ENCODE peak calls at places on chromosomes 5 and 9, in seven cellular contexts. O is HCT116, Z is HepG2, T is H1, P is SK-N-SH, R is K562, V is GM12878. U is an unnamed sample.

GRCh38 chr9:19876569-19877316 is 87.9 kb upstream of the SLC24A2 start:
- DNase-seq in O (no peak), Z (no peak), T (no peak), P (no peak), R (no peak), V (no peak), U (no peak)

GRCh38 chr9:126347093-126347492 is 20.5 kb downstream of the MVB12B start:
- DNase-seq in O (no peak), Z (no peak), T (no peak), P (no peak), R (no peak), V (no peak), U (no peak)

GRCh38 chr5:174348582-174348981 is 303.1 kb downstream of the NSG2 start:
- DNase-seq in O (no peak), Z (no peak), T (no peak), P (no peak), R (no peak), V (no peak), U (no peak)

GRCh38 chr5:106780355-106780754 is 890.4 kb downstream of the EFNA5 start:
- DNase-seq in O (no peak), Z (no peak), T (no peak), P (no peak), R (no peak), V (no peak), U (no peak)

GRCh38 chr9:69122086-69122390 is 52.0 kb upstream of the TJP2 start:
- DNase-seq in O (no peak), Z (peak; percentile 29), T (no peak), P (peak; percentile 74), R (no peak), V (no peak), U (peak; percentile 68)

GRCh38 chr9:112130347-112130746 is 44.8 kb downstream of the SUSD1 start:
- DNase-seq in O (no peak), Z (no peak), T (no peak), P (no peak), R (no peak), V (no peak), U (no peak)

GRCh38 chr5:111385970-111386831 is 126.1 kb downstream of the STARD4 start:
- DNase-seq in O (no peak), Z (no peak), T (no peak), P (peak; percentile 60), R (no peak), V (no peak), U (no peak)

GRCh38 chr9:110623462-110624025 is 44.0 kb upstream of the SVEP1 start:
- DNase-seq in O (peak; percentile 66), Z (peak; percentile 55), T (no peak), P (peak; percentile 30), R (peak; percentile 24), V (peak; percentile 28), U (peak; percentile 52)

GRCh38 chr5:135379052-135379654 is 19.9 kb downstream of the MACROH2A1 start:
- DNase-seq in O (no peak), Z (no peak), T (no peak), P (no peak), R (no peak), V (no peak), U (no peak)

GRCh38 chr9:102796244-102796643 is 198.9 kb upstream of the CYLC2 start:
- DNase-seq in O (no peak), Z (no peak), T (no peak), P (no peak), R (no peak), V (no peak), U (no peak)

DNA sequence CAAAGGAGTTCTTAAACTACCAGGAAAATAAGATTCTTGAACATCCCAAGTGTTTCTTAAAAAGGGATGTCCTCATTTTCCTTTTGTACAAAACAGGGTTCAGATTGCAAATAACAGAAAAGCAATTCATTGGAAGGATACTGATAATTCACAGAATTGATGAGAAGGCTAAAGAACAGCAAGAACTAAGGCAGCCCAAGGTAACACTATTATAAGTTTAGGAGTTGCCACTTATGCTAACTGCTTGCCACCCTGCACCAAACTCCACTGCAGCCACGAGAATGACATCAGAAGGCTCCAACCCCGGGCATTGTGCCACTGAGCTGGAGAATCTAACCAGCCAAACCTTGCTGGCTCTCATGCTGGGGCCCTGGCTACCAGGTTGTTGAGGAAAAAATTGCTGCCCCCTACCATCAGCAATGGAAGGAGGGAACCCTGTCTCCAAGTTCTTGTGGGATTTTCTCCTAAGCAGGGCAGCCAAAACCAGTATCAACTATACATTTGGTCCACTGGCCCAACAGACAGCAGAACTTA is 123.4 kb downstream of the ARL15 start:
- DNase-seq in O (no peak), Z (no peak), T (no peak), P (no peak), R (no peak), V (no peak), U (no peak)
- TF ChIP-seq JUND in O (no peak), Z (no peak), T (no peak), P (no peak), R (no peak), V (no peak), U (no peak)

GRCh38 chr5:150124111-150124557 is 31.5 kb downstream of the PDGFRB start:
- DNase-seq in O (no peak), Z (no peak), T (no peak), P (no peak), R (no peak), V (no peak), U (no peak)
- TF ChIP-seq JUND in O (no peak), Z (no peak), T (no peak), P (no peak), R (no peak), V (no peak), U (no peak)

DNA sequence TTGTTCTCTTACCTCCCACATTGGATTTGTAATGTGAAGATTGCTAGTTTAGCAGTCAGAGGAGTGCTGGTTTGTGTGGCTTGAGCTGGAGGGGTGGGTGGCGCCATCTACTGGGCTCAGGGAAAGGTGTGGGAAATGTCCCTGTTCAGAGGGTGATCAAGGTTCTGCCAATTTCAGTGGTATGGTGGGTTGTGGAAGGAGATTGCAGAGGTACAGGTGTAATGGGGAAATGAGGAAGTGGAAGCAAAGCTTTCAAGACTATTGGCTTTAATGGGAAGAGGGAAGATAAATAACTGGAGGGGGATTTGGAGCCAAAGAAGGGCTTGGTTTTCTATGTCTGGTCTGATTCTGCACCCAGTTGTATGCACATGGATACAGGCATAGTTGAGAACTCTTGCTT is 76.4 kb downstream of the OSMR start:
- DNase-seq in O (peak; percentile 22), Z (peak; percentile 29), T (no peak), P (peak; percentile 64), R (peak; percentile 71), V (no peak), U (peak; percentile 42)
- TF ChIP-seq JUND in O (no peak), Z (no peak), T (no peak), P (no peak), R (no peak), V (no peak), U (no peak)

GRCh38 chr5:9455826-9456434 is 89.9 kb downstream of the SEMA5A start:
- DNase-seq in O (no peak), Z (no peak), T (no peak), P (no peak), R (no peak), V (no peak), U (no peak)

GRCh38 chr5:9454012-9454481 is 91.8 kb downstream of the SEMA5A start:
- DNase-seq in O (no peak), Z (no peak), T (no peak), P (peak; percentile 26), R (no peak), V (no peak), U (no peak)

GRCh38 chr5:9454491-9454890 is 91.4 kb downstream of the SEMA5A start:
- DNase-seq in O (no peak), Z (no peak), T (no peak), P (no peak), R (no peak), V (no peak), U (no peak)

GRCh38 chr5:9453480-9454011 is 92.3 kb downstream of the SEMA5A start:
- DNase-seq in O (no peak), Z (no peak), T (no peak), P (no peak), R (no peak), V (no peak), U (no peak)

DNA sequence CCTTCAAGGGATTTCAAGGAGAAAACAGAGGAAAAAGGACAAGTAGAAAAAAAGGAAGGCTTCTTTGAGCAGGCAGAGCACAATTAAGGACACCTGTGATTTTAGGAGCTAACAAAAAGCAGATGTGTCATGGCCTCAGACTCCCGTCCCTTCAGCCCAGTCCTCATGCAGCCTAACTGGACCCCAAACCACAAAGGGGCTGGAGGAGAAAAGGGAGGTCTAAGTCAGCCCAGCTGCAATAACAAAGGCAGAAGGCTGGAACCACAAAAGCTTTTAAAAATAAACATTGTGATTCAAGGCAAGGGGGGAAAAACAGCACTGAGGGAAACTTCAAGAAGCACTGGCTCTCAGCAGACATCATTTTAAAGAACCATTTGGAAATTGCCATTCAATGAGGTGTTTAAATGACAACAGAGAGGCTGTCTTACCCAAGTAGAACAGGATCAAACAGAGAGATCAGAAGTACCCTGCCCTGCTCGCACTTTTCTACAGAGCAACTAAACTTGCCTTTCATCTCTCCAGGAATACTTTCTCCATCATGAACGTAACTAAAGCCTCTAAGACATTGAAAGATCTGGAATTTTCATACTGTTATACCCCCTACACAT is 89.3 kb downstream of the SEMA5A start:
- DNase-seq in O (no peak), Z (no peak), T (no peak), P (peak; percentile 30), R (no peak), V (no peak), U (no peak)
- TF ChIP-seq JUND in O (no peak), Z (no peak), T (no peak), P (no peak), R (no peak), V (no peak), U (no peak)

DNA sequence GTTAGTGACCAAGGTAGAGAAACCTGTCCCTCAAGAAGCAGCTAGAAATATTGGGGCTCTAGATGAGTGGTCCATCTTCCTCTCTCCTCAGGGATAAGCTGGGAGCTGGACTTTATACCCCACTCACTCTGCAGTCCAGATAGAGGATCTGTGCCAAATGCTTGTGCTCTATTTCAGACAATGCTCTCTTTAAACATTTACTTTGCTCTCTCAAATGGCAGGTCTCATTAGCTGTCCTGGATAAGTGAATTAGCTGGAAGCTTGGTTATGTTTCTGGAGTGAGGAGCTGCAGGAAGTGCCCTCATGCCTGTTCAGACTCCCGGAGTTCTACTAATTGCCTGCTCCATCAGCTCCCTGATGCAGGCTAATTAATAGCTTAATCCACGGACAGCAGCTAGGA is 151.1 kb upstream of the CCDC152 start:
- DNase-seq in O (no peak), Z (peak; percentile 14), T (no peak), P (no peak), R (no peak), V (no peak), U (no peak)
- TF ChIP-seq JUND in O (no peak), Z (no peak), T (no peak), P (no peak), R (no peak), V (no peak), U (no peak)

GRCh38 chr5:176831026-176831423 is 20.7 kb downstream of the UNC5A start:
- DNase-seq in O (no peak), Z (no peak), T (no peak), P (peak; percentile 93), R (no peak), V (no peak), U (no peak)
- TF ChIP-seq JUND in O (no peak), Z (no peak), T (no peak), P (no peak), R (no peak), V (no peak), U (no peak)